ENCODE peak calls at places on chromosomes 5 and 9, in six cellular contexts. Y, D, A, Q, W and P are unnamed samples.

GRCh38 chr5:160211352-160211751 is 18.0 kb upstream of the FABP6 start:
- DNase-seq in Y (no peak), D (no peak), A (no peak), Q (no peak), W (no peak), P (no peak)

GRCh38 chr9:71752352-71752751 is 16.0 kb downstream of the CEMIP2 start:
- DNase-seq in Y (no peak), D (no peak), A (no peak), Q (no peak), W (no peak), P (no peak)

GRCh38 chr9:32866292-32866691 is 83.0 kb downstream of the TMEM215 start:
- DNase-seq in Y (no peak), D (no peak), A (no peak), Q (no peak), W (no peak), P (no peak)

GRCh38 chr5:171336486-171337206 is 27.6 kb downstream of the TLX3 start:
- DNase-seq in Y (peak), D (peak), A (peak), Q (peak), W (no peak), P (peak)

GRCh38 chr9:136596630-136597031 is 50.8 kb upstream of the NOTCH1 start:
- DNase-seq in Y (peak), D (no peak), A (no peak), Q (no peak), W (no peak), P (no peak)

GRCh38 chr9:16289639-16290038 is 580.8 kb downstream of the BNC2 start:
- DNase-seq in Y (no peak), D (no peak), A (no peak), Q (no peak), W (no peak), P (peak)

GRCh38 chr9:127369428-127369827 is 27.5 kb upstream of the SLC2A8 start:
- DNase-seq in Y (no peak), D (no peak), A (no peak), Q (no peak), W (no peak), P (no peak)

GRCh38 chr9:99031994-99032393 is 72.9 kb upstream of the TGFBR1 start:
- DNase-seq in Y (no peak), D (no peak), A (no peak), Q (no peak), W (no peak), P (no peak)

GRCh38 chr5:59674763-59675162 is 218.8 kb downstream of the PDE4D start:
- DNase-seq in Y (no peak), D (no peak), A (no peak), Q (no peak), W (no peak), P (no peak)

GRCh38 chr9:6049798-6050197 is 34.4 kb upstream of the RANBP6 start:
- DNase-seq in Y (no peak), D (no peak), A (no peak), Q (no peak), W (no peak), P (no peak)

GRCh38 chr5:168290902-168291280 is 554 bp upstream of the WWC1 start:
- DNase-seq in Y (no peak), D (no peak), A (no peak), Q (no peak), W (no peak), P (no peak)

GRCh38 chr5:73170522-73170921 is 2.5 kb upstream of the TMEM174 start:
- DNase-seq in Y (no peak), D (no peak), A (peak), Q (no peak), W (no peak), P (no peak)

GRCh38 chr9:37146372-37146771 is 26.0 kb downstream of the ZCCHC7 start:
- DNase-seq in Y (no peak), D (no peak), A (no peak), Q (no peak), W (no peak), P (no peak)

GRCh38 chr5:134874831-134875655 is 872 bp downstream of the TXNDC15 start:
- DNase-seq in Y (peak), D (peak), A (peak), Q (peak), W (peak), P (peak)

GRCh38 chr5:93621340-93621872 is 38.4 kb downstream of the NR2F1 start:
- DNase-seq in Y (peak), D (peak), A (peak), Q (peak), W (peak), P (no peak)

DNA sequence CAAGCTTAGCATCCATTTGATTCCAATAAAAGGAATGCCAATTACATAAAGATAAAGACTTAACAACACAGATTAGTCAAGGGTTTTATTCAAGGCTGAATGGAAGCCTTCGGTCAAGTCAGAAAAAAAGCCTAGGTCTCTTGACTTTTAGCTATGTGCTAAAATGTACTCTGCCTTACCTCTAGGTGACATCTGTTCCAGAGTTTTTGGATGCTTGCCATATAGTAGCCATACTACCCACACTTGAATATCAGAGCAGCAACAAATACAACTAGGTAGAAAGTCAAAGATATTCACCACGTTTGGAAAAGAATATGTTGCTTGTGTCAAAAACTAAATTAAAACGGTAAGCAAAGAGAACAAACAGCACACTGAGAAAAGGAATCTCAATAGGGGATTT is 484.7 kb downstream of the ELAVL2 start:
- DNase-seq in Y (no peak), D (no peak), A (no peak), Q (no peak), W (no peak), P (no peak)
- H3K4me3 ChIP-seq in Y (no peak), D (no peak), A (no peak), Q (no peak), W (no peak), P (no peak)

DNA sequence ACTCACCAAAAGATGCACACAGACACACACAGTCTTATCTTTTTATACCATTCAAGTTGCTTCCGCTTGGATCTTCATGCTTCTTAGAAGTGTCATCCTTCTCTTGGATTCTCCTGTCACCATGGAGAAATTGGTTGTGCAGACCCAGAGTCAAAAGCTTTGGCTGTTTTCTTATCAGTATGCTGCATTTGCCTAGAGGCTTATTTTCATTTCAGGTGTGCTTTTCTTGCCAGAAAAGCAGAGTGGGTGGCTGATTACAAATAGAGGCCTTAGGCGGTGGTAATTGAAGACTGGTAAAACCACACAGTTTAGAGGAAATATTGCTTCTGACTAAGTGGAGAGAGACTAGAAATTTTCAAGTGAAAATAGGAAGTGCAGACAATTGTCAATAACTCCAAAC is 70.2 kb upstream of the TLE4 start:
- DNase-seq in Y (no peak), D (no peak), A (no peak), Q (no peak), W (no peak), P (no peak)
- H3K4me3 ChIP-seq in Y (no peak), D (no peak), A (no peak), Q (no peak), W (no peak), P (no peak)

GRCh38 chr5:132556511-132557424 is at the start of gene RAD50:
- DNase-seq in Y (peak), D (peak), A (peak), Q (peak), W (peak), P (peak)

GRCh38 chr5:132561601-132562000 is 4.8 kb downstream of the RAD50 start:
- DNase-seq in Y (no peak), D (no peak), A (no peak), Q (peak), W (no peak), P (no peak)

GRCh38 chr5:132559661-132560060 is 2.9 kb downstream of the RAD50 start:
- DNase-seq in Y (no peak), D (no peak), A (no peak), Q (no peak), W (no peak), P (no peak)

DNA sequence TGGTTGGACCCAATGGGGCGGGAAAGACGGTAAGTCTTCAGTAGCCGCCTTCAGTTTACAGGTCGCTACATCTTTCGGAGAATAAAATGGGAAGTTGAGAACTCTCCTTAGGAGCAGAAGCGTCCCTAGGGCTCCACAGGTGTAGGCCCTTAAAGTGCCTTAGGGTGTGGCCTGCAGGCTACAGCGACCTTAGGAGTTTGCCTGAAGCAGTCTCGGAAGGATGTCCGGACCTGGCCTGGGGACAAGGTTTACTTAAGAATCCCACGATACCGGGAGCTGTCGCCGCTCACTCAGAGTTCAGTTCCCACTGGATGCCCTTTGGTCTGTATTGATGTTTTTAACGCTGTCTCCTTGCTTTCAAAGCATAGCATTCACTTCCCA is 638 bp downstream of the RAD50 start:
- DNase-seq in Y (no peak), D (peak), A (peak), Q (peak), W (peak), P (no peak)
- H3K4me3 ChIP-seq in Y (peak), D (peak), A (peak), Q (peak), W (peak), P (peak)

GRCh38 chr5:136057401-136057951 is 28.7 kb downstream of the TGFBI start:
- DNase-seq in Y (no peak), D (no peak), A (peak), Q (peak), W (no peak), P (peak)

GRCh38 chr5:136056336-136056735 is 27.5 kb downstream of the TGFBI start:
- DNase-seq in Y (no peak), D (no peak), A (no peak), Q (no peak), W (no peak), P (no peak)

GRCh38 chr5:136056771-136057335 is 28.1 kb downstream of the TGFBI start:
- DNase-seq in Y (no peak), D (no peak), A (no peak), Q (no peak), W (no peak), P (no peak)

GRCh38 chr5:136058972-136059354 is 30.2 kb downstream of the TGFBI start:
- DNase-seq in Y (no peak), D (no peak), A (no peak), Q (no peak), W (no peak), P (no peak)

GRCh38 chr5:136058031-136058971 is 29.5 kb downstream of the TGFBI start:
- DNase-seq in Y (no peak), D (peak), A (peak), Q (peak), W (peak), P (peak)
- H3K4me3 ChIP-seq in Y (no peak), D (no peak), A (no peak), Q (no peak), W (no peak), P (no peak)

DNA sequence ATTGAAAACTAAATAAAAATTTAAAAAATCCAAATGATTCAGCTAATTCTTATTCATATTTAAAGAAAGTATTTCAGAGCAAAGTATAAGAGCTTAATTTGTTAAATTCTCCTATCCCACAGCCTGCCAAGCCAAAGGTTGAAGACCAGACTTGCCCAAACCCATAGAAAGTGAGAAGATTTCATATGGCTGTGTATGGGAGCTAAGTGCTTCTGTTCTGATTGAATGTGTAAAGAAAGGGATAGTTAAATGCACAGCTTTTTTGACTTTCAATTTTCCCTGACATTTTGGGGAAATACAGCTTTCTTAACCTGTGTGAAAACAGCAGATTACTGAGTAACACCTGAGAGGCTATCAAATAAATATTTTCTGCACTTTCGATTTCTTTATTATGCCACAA is 125.0 kb upstream of the MTAP start:
- DNase-seq in Y (no peak), D (no peak), A (no peak), Q (no peak), W (no peak), P (no peak)
- H3K4me3 ChIP-seq in Y (no peak), D (no peak), A (peak), Q (no peak), W (no peak), P (peak)

DNA sequence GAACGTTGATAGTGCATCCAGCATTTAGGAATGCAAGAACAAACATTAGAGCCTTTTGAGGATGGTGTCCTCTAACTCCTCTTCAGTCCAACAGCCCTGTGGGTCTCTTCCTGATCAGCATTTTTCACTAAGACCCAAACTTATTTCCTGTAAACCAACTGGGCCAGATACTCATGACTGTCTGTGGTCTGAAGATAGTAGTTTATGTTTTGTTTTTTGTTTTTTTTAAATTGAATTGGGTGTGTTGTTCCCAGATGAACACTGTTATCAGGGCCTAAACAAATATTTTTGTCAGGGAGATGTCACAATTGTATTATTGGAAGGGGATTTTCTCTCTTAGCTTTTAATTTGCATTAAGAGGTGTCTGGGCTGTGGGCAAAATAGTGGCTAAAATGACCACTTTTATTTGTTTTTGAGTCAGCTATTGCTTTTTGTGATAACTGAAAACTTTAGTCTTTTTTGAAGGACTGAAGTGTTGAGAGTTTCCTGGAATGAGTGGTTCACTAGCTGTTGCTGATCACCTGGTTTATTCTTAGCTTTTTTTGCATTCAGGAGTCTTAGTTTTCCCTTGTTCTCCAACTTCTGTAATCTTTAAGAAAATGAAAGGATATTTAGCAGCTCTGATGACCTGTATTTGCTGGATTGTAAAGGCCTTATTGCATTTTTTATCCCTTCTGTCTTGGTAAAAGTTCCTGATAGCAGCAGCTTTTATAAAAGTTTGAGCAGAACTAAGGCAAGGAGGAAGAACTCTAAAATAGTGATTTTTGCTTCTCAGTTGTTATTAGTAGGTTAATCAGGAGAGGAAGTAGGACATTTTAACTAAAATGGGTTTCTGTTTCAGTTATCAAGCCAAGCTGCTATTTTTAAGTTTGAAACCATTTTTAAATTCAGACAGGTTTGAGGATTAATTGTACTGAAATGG is 5.5 kb downstream of the MAN2A1 start:
- DNase-seq in Y (no peak), D (no peak), A (no peak), Q (no peak), W (no peak), P (no peak)
- H3K4me3 ChIP-seq in Y (no peak), D (no peak), A (no peak), Q (no peak), W (no peak), P (no peak)

GRCh38 chr9:103837940-103838339 is 256.2 kb upstream of the SMC2 start:
- DNase-seq in Y (no peak), D (no peak), A (no peak), Q (no peak), W (no peak), P (no peak)
- H3K4me3 ChIP-seq in Y (no peak), D (no peak), A (no peak), Q (no peak), W (no peak), P (no peak)

DNA sequence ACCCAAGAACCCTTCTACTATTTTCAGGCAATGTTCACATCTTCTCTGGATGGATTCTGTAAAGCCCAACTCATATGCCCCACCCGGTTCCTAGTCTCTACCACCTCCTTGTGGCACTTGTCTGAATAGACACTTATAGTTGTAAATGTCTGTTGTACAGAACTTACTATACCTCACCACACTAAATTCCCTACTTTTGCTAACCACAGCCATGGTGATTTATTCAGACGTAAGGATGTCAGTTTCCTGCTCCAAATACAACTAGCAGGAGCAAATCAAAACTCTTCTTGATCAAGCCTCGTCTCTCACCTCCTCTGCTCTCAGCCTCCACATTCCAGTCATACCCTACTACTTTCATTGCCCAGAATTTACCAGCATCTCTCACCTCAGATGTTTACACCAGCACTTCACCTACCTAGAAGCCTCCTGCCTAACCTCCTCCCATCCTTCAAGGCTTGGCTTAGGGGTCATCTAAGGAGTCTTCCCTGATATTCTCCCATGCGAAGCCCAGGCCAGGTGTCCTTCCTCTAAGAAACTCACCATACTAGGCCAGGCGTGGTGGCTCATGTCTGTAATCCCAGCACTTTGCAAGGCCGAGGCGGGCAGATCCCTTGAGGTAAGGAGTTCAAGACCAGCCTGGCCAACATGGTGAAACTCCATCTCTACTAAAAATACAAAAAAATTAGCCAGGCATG is 75.5 kb downstream of the MAPKAP1 start:
- DNase-seq in Y (no peak), D (no peak), A (peak), Q (peak), W (no peak), P (no peak)
- H3K4me3 ChIP-seq in Y (no peak), D (no peak), A (no peak), Q (no peak), W (no peak), P (no peak)